ENCODE peak calls at places on chromosomes 5 and 9, in five cellular contexts. B is NCI-H69; P is effector CD4-positive, alpha-beta T cell; T is A549; X is HCEC 1CT. R is an unnamed sample.

GRCh38 chr5:140926903-140927573 is 939 bp downstream of the PCDHAC1 start:
- DNase-seq in P (no peak), X (no peak), B (peak), T (no peak), R (peak)

GRCh38 chr9:122383992-122384461 is 13.2 kb downstream of the PTGS1 start:
- DNase-seq in B (no peak), P (no peak), X (peak), T (no peak), R (no peak)

GRCh38 chr5:123119334-123119986 is 30.4 kb downstream of the PRDM6 start:
- DNase-seq in T (peak), X (peak), P (no peak), B (peak), R (no peak)

GRCh38 chr5:80187274-80187673 is 68.6 kb downstream of the SERINC5 start:
- DNase-seq in B (peak), T (no peak), P (no peak), X (no peak), R (no peak)

GRCh38 chr9:4923580-4924544 is 61.2 kb upstream of the JAK2 start:
- DNase-seq in P (no peak), B (no peak), X (peak), T (peak), R (peak)

GRCh38 chr5:139392678-139393496 is 2.0 kb downstream of the PROB1 start:
- DNase-seq in B (peak), P (peak), X (peak), T (peak), R (peak)

GRCh38 chr5:40906351-40906751 is 2.9 kb upstream of the C7 start:
- DNase-seq in B (peak), P (no peak), T (no peak), X (no peak), R (no peak)

GRCh38 chr9:133569891-133570651 is 35.6 kb downstream of the ADAMTSL2 start:
- DNase-seq in X (no peak), B (no peak), T (no peak), P (no peak), R (no peak)

GRCh38 chr5:168404366-168404765 is 81.9 kb upstream of the RARS1 start:
- DNase-seq in P (no peak), B (no peak), X (peak), T (no peak), R (no peak)

GRCh38 chr9:111483862-111484563 is at the start of gene ECPAS:
- DNase-seq in B (peak), X (peak), P (peak), T (peak), R (peak)

GRCh38 chr9:117414906-117415583 is at the start of gene ASTN2:
- DNase-seq in P (no peak), B (peak), X (no peak), T (no peak), R (no peak)

GRCh38 chr5:80069251-80069650 is 34.1 kb downstream of the THBS4 start:
- DNase-seq in B (no peak), P (no peak), X (no peak), T (no peak), R (no peak)

GRCh38 chr9:133782157-133783130 is 44.3 kb upstream of the SARDH start:
- DNase-seq in T (peak), X (peak), P (peak), B (peak), R (peak)

GRCh38 chr5:18394154-18394804 is 760.0 kb downstream of the TAF11L14 start:
- DNase-seq in X (peak), B (peak), T (peak), P (no peak), R (peak)

GRCh38 chr5:61901997-61902396 is 404.0 kb upstream of the KIF2A start:
- DNase-seq in T (no peak), B (no peak), P (no peak), X (no peak), R (no peak)

GRCh38 chr5:180792965-180793287 is 9.7 kb downstream of the MGAT1 start:
- DNase-seq in B (no peak), P (no peak), X (no peak), T (no peak), R (no peak)

GRCh38 chr9:38082456-38083287 is 13.6 kb upstream of the SHB start:
- DNase-seq in X (no peak), T (no peak), P (no peak), B (no peak), R (no peak)

GRCh38 chr5:156237361-156237760 is 89.6 kb upstream of the SGCD start:
- DNase-seq in X (no peak), B (no peak), P (no peak), T (no peak), R (no peak)

GRCh38 chr5:72067682-72068470 is 39.4 kb upstream of the MAP1B start:
- DNase-seq in X (peak), B (peak), T (peak), P (no peak), R (no peak)

GRCh38 chr5:443239-444151 is 519 bp downstream of the EXOC3 start:
- DNase-seq in X (no peak), T (peak), P (peak), B (peak), R (peak)

GRCh38 chr5:176639981-176640380 is 7.3 kb upstream of the TSPAN17 start:
- DNase-seq in X (no peak), T (no peak), B (peak), P (no peak), R (no peak)

GRCh38 chr5:7398596-7399260 is 2.8 kb downstream of the ADCY2 start:
- DNase-seq in T (no peak), P (no peak), B (no peak), X (no peak), R (no peak)

GRCh38 chr9:8917978-8918739 is 1118.6 kb upstream of the DMAC1 start:
- DNase-seq in T (no peak), B (peak), X (no peak), P (no peak), R (no peak)

GRCh38 chr9:2336055-2336454 is 285.5 kb upstream of the VLDLR start:
- DNase-seq in P (no peak), B (peak), T (no peak), X (no peak), R (no peak)

GRCh38 chr5:81626524-81626923 is 124.4 kb downstream of the SSBP2 start:
- DNase-seq in P (no peak), T (peak), B (peak), X (peak), R (no peak)

GRCh38 chr5:141986072-141986471 is 17.2 kb downstream of the RNF14 start:
- DNase-seq in X (no peak), P (no peak), T (no peak), B (no peak), R (no peak)

GRCh38 chr9:3240651-3241268 is 285.0 kb downstream of the RFX3 start:
- DNase-seq in B (peak), P (peak), X (peak), T (peak), R (peak)

GRCh38 chr9:83920942-83921707 is at the start of gene KIF27:
- DNase-seq in B (peak), P (peak), X (peak), T (peak), R (peak)

GRCh38 chr9:14173730-14174129 is 140.2 kb downstream of the NFIB start:
- DNase-seq in X (no peak), T (no peak), B (peak), P (no peak), R (no peak)

GRCh38 chr5:99949361-99949760 is 585.8 kb upstream of the FAM174A start:
- DNase-seq in T (no peak), P (no peak), B (no peak), X (no peak), R (no peak)

GRCh38 chr5:21817668-21818419 is 1035.3 kb downstream of the CDH12 start:
- DNase-seq in T (no peak), B (peak), P (no peak), X (peak), R (no peak)

GRCh38 chr5:131163315-131164119 is 1.5 kb downstream of the HINT1 start:
- DNase-seq in X (peak), B (peak), P (no peak), T (no peak), R (no peak)

R was measured in activated naive CD8-positive, alpha-beta T cell treated with anti-CD3 and anti-CD28 coated beads, Interleukin-2, amount 10 ng/mL, durations not matched to agents 7 days and 5 days.